ENCODE peak calls at places on chromosomes 12 and 14, in ten cellular contexts. Z is stomach, F is spleen, M is WTC11, B is left lung, X is left ventricle myocardium inferior, L is WERI-Rb-1, I is fibroblast of the aortic adventitia, J is ovary, H is dorsolateral prefrontal cortex. N is an unnamed sample.

GRCh38 chr12:78177298-78177697 is 346.6 kb downstream of the NAV3 start:
- DNase-seq in Z (no peak), F (no peak), M (no peak), B (no peak), X (no peak), L (no peak), I (no peak), J (no peak), H (no peak), N (no peak)

GRCh38 chr14:55028066-55028465 is 1.0 kb downstream of the SOCS4 start:
- DNase-seq in Z (no peak), F (no peak), M (no peak), B (no peak), X (no peak), L (no peak), I (no peak), J (no peak), H (no peak), N (no peak)

GRCh38 chr14:104865631-104866441 is 768 bp downstream of the CEP170B start:
- DNase-seq in Z (peak), F (peak), M (peak), B (peak), X (peak), L (peak), I (peak), J (peak), H (peak), N (no peak)

GRCh38 chr12:31002999-31003398 is 70.7 kb upstream of the DDX11 start:
- DNase-seq in Z (no peak), F (peak), M (no peak), B (no peak), X (no peak), L (no peak), I (no peak), J (no peak), H (no peak), N (no peak)

GRCh38 chr12:80780746-80781145 is 64.0 kb downstream of the MYF5 start:
- DNase-seq in Z (no peak), F (no peak), M (no peak), B (no peak), X (no peak), L (no peak), I (no peak), J (no peak), H (no peak), N (no peak)

GRCh38 chr12:104187446-104188155 is 28.0 kb upstream of the TXNRD1 start:
- DNase-seq in Z (no peak), F (no peak), M (no peak), B (no peak), X (no peak), L (no peak), I (no peak), J (no peak), H (no peak), N (no peak)

GRCh38 chr12:11969437-11970154 is 101.1 kb upstream of the BCL2L14 start:
- DNase-seq in Z (no peak), F (no peak), M (no peak), B (no peak), X (no peak), L (peak), I (no peak), J (no peak), H (no peak), N (peak)

GRCh38 chr14:104294628-104294982 is 156.2 kb downstream of the KIF26A start:
- DNase-seq in Z (no peak), F (no peak), M (peak), B (peak), X (peak), L (peak), I (no peak), J (peak), H (no peak), N (no peak)

DNA sequence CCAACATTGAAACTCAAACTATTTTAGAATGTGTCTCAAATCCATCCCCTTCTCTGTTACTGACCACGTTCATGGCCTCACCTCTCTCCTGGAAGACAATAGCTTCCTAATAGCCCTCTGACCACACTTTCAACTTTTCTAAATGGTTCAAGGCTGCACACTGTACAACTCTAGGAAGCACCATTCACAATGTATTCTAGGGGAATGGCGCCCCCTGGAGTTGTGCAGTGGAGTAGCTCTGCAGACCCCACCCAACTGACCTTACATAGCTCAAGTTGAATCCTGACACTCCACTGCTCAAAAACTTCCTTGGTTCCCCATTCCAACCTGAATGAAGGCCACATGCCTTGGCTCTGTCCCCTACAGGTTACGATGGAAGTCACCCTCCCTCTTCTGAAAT is 77.6 kb downstream of the GAS2L3 start:
- DNase-seq in Z (no peak), F (no peak), M (no peak), B (no peak), X (no peak), L (no peak), I (no peak), J (no peak), H (no peak), N (no peak)
- TF ChIP-seq CTCF in Z (no peak), F (no peak), M (peak), B (no peak), X (no peak), L (peak), I (no peak), J (no peak), H (no peak), N (peak)

DNA sequence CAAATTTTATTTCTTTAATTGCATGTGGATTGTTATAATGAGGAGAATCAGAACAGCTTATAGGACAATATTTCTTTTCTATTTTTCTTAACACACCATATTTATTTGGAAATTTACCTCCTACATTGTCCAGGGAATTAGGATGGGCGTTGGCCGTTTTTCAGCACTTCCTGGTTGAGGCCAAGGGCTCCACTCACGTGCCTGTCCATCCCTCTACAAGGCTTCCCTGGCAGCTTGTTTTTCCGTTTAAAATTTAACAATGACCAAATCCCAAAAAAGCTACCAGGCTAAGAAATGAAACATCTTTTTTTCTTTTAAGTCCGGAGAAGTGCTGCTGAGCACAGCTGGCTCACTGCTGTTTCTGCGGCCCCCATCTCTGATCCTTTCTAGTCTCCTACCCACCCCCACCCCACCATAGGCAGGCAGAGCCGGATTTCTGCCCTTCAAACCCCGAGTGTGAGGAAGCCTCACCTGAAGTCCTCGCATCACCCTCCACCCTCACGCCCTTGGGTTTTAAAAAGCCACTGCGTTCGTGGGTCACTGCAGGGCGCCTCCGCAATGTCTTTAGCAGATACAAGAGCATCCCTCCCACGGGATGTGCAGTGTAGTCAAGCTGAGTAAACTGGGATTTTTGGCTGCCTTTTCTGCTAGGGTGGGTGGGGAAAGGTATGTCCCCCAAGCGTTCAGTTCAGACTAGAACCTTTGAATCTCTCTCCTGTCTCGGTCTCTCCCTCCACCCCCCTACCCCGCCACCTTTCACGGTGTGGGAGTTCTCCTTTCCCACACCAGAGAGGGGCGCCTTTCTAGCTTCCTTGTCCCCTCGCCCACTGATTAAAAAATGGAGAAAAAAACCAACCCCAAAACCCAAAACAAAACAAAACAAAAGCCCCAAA is 767 bp upstream of the FAR2 start:
- DNase-seq in Z (no peak), F (peak), M (peak), B (peak), X (peak), L (no peak), I (peak), J (no peak), H (no peak), N (peak)
- TF ChIP-seq CTCF in Z (no peak), F (no peak), M (no peak), B (no peak), X (no peak), L (no peak), I (no peak), J (no peak), H (no peak), N (no peak)

DNA sequence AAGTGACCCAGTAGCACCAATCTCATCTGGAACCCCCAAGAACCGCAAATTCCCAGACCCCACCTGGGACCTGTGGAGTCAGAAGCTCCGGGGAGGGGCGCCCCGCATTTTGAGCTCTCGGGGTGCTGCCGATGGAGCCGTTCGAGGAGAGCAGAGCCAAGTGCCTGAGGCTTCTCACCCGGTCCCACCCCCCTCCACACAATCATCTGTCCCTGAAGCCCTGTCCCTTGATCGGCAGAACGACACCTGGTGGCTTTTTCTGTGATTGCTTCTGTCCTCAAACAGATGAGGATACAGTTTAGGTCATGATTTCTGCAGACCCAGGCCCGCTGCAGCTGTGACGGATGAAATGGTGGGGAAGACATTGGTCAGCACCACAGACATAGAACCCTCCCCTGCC is 74.7 kb downstream of the NOC4L start:
- DNase-seq in Z (no peak), F (no peak), M (peak), B (peak), X (no peak), L (peak), I (no peak), J (no peak), H (no peak), N (peak)
- TF ChIP-seq CTCF in Z (no peak), F (peak), M (no peak), B (no peak), X (peak), L (peak), I (peak), J (no peak), H (peak), N (peak)

DNA sequence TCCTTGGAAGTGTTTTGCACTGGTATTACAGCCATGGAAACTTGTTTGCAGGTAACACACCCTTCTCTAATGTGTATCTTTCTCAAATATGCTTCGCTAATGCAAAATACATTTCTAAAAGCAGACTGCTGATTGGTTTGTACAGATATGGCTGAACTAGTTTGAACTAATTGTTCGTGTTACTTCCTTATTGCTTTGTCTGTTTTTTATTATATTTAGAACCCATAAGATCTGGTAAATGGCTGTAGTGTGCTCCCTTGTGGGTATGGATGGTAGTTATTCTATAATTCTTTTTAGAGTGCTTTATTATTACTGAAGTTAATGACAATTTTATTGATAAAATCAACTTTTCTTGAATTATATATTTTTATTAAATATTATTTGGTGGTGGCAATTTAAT is 53.0 kb downstream of the ATF7IP start:
- DNase-seq in Z (no peak), F (no peak), M (no peak), B (no peak), X (no peak), L (no peak), I (peak), J (no peak), H (no peak), N (no peak)
- TF ChIP-seq CTCF in Z (no peak), F (peak), M (no peak), B (peak), X (peak), L (no peak), I (peak), J (no peak), H (peak), N (no peak)

GRCh38 chr12:57208116-57208945 is 8.3 kb upstream of the NXPH4 start:
- DNase-seq in Z (no peak), F (no peak), M (no peak), B (no peak), X (no peak), L (no peak), I (no peak), J (no peak), H (no peak), N (no peak)

GRCh38 chr12:57210461-57210860 is 6.1 kb upstream of the NXPH4 start:
- DNase-seq in Z (no peak), F (no peak), M (no peak), B (no peak), X (no peak), L (no peak), I (no peak), J (no peak), H (no peak), N (no peak)

GRCh38 chr12:57208946-57209282 is 7.7 kb upstream of the NXPH4 start:
- DNase-seq in Z (no peak), F (no peak), M (no peak), B (no peak), X (peak), L (no peak), I (no peak), J (no peak), H (peak), N (no peak)

GRCh38 chr12:57210926-57211700 is 5.5 kb upstream of the NXPH4 start:
- DNase-seq in Z (no peak), F (no peak), M (no peak), B (no peak), X (no peak), L (no peak), I (no peak), J (no peak), H (no peak), N (no peak)

DNA sequence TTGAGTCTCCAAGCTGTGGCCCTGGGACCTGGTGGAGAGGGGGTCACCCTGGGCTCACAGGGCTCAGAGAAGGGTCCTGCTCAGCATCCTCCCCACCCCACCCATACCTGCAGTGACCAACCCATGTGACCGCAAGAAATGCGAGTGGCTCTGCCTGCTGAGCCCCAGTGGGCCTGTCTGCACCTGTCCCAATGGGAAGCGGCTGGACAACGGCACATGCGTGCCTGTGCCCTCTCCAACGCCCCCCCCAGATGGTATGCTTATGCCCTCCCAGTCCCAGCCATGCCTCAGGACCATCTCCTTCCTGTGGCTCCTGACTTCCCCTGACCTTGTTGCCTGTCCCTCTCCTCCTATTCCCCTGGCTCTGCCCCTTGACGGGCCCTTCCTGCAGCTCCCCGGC is 6.7 kb upstream of the NXPH4 start:
- DNase-seq in Z (no peak), F (no peak), M (no peak), B (no peak), X (no peak), L (no peak), I (no peak), J (no peak), H (no peak), N (no peak)
- TF ChIP-seq CTCF in Z (no peak), F (no peak), M (no peak), B (no peak), X (no peak), L (no peak), I (no peak), J (no peak), H (no peak), N (no peak)

DNA sequence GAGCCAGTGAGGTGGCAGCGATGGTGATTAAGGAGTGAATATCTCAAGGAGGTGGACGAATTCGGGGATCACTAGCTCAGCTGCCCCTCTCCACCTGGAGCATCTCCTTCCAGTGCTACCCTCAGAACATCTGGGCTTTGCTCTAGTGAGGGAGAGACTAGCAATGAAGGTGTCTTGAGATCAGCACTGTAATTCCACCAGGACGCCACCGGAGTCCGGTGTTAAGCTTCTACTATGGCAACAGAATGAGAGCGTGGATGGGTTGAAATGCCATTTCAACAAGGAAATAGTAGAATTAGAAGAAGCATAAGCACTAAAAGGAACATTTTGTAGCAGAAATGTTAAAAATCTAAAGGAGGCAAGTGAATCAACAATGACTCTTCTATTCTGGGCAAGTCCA is 61.1 kb downstream of the NTF3 start:
- DNase-seq in Z (no peak), F (no peak), M (no peak), B (no peak), X (no peak), L (peak), I (no peak), J (no peak), H (no peak), N (no peak)
- TF ChIP-seq CTCF in Z (no peak), F (no peak), M (no peak), B (no peak), X (no peak), L (peak), I (no peak), J (no peak), H (no peak), N (no peak)

GRCh38 chr14:100285021-100285912 is 21.0 kb downstream of the SLC25A29 start:
- DNase-seq in Z (peak), F (peak), M (peak), B (peak), X (peak), L (peak), I (peak), J (peak), H (peak), N (peak)
- TF ChIP-seq CTCF in Z (peak), F (peak), M (peak), B (peak), X (peak), L (peak), I (peak), J (peak), H (peak), N (peak)

N was measured in GM13977.